ENCODE peak calls at places on chromosomes 7 and 10, in seven cellular contexts. One of them, this sample, is unnamed.

GRCh38 chr10:86942441-86943315 is 14.7 kb downstream of the MMRN2 start:
- DNase-seq in COR-L47: no peak
- DNase-seq in activated CD4-positive, alpha-beta T cell treated with anti-CD3 and anti-CD28 coated beads, Interleukin-2, amount 50 U/mL, for 1 hour: no peak
- DNase-seq in GDM1: no peak
- DNase-seq in upper lobe of left lung: peak; percentile 16
- DNase-seq in activated T-cell treated with anti-CD3 and anti-CD28 coated beads for 1 hour: no peak
- DNase-seq in WTC11: peak; percentile 30
- DNase-seq in this sample: no peak

GRCh38 chr10:133129151-133129853 is 30.7 kb upstream of the KNDC1 start:
- DNase-seq in GDM1: no peak
- DNase-seq in COR-L47: no peak
- DNase-seq in activated T-cell treated with anti-CD3 and anti-CD28 coated beads for 1 hour: no peak
- DNase-seq in WTC11: no peak
- DNase-seq in upper lobe of left lung: peak; percentile 15
- DNase-seq in activated CD4-positive, alpha-beta T cell treated with anti-CD3 and anti-CD28 coated beads, Interleukin-2, amount 50 U/mL, for 1 hour: no peak
- DNase-seq in this sample: no peak

GRCh38 chr10:15168781-15169554 is 475 bp upstream of the NMT2 start:
- DNase-seq in upper lobe of left lung: peak; percentile 97
- DNase-seq in GDM1: peak; percentile 92
- DNase-seq in WTC11: peak; percentile 95
- DNase-seq in COR-L47: peak; percentile 80
- DNase-seq in activated CD4-positive, alpha-beta T cell treated with anti-CD3 and anti-CD28 coated beads, Interleukin-2, amount 50 U/mL, for 1 hour: peak; percentile 98
- DNase-seq in activated T-cell treated with anti-CD3 and anti-CD28 coated beads for 1 hour: peak; percentile 97
- DNase-seq in this sample: peak; percentile 75

GRCh38 chr10:24096281-24096680 is 112.7 kb upstream of the KIAA1217 start:
- DNase-seq in GDM1: no peak
- DNase-seq in activated CD4-positive, alpha-beta T cell treated with anti-CD3 and anti-CD28 coated beads, Interleukin-2, amount 50 U/mL, for 1 hour: no peak
- DNase-seq in activated T-cell treated with anti-CD3 and anti-CD28 coated beads for 1 hour: no peak
- DNase-seq in upper lobe of left lung: no peak
- DNase-seq in COR-L47: no peak
- DNase-seq in WTC11: no peak
- DNase-seq in this sample: no peak

GRCh38 chr7:151540146-151540545 is 20.5 kb upstream of the RHEB start:
- DNase-seq in COR-L47: no peak
- DNase-seq in GDM1: no peak
- DNase-seq in activated T-cell treated with anti-CD3 and anti-CD28 coated beads for 1 hour: no peak
- DNase-seq in activated CD4-positive, alpha-beta T cell treated with anti-CD3 and anti-CD28 coated beads, Interleukin-2, amount 50 U/mL, for 1 hour: no peak
- DNase-seq in upper lobe of left lung: no peak
- DNase-seq in WTC11: no peak
- DNase-seq in this sample: no peak

GRCh38 chr7:9776900-9777299 is 1196.8 kb upstream of the PHF14 start:
- DNase-seq in WTC11: no peak
- DNase-seq in activated T-cell treated with anti-CD3 and anti-CD28 coated beads for 1 hour: no peak
- DNase-seq in activated CD4-positive, alpha-beta T cell treated with anti-CD3 and anti-CD28 coated beads, Interleukin-2, amount 50 U/mL, for 1 hour: no peak
- DNase-seq in upper lobe of left lung: no peak
- DNase-seq in COR-L47: no peak
- DNase-seq in GDM1: no peak
- DNase-seq in this sample: no peak

GRCh38 chr7:148540041-148540738 is 50.4 kb upstream of the C7orf33 start:
- DNase-seq in upper lobe of left lung: no peak
- DNase-seq in activated T-cell treated with anti-CD3 and anti-CD28 coated beads for 1 hour: no peak
- DNase-seq in activated CD4-positive, alpha-beta T cell treated with anti-CD3 and anti-CD28 coated beads, Interleukin-2, amount 50 U/mL, for 1 hour: no peak
- DNase-seq in GDM1: no peak
- DNase-seq in COR-L47: no peak
- DNase-seq in WTC11: no peak
- DNase-seq in this sample: no peak

GRCh38 chr10:108051218-108051617 is 886.7 kb upstream of the SORCS1 start:
- DNase-seq in activated T-cell treated with anti-CD3 and anti-CD28 coated beads for 1 hour: no peak
- DNase-seq in WTC11: no peak
- DNase-seq in COR-L47: no peak
- DNase-seq in upper lobe of left lung: no peak
- DNase-seq in activated CD4-positive, alpha-beta T cell treated with anti-CD3 and anti-CD28 coated beads, Interleukin-2, amount 50 U/mL, for 1 hour: no peak
- DNase-seq in GDM1: no peak
- DNase-seq in this sample: no peak

GRCh38 chr10:30456262-30456661 is 22.3 kb downstream of the MAP3K8 start:
- DNase-seq in activated CD4-positive, alpha-beta T cell treated with anti-CD3 and anti-CD28 coated beads, Interleukin-2, amount 50 U/mL, for 1 hour: no peak
- DNase-seq in upper lobe of left lung: peak; percentile 66
- DNase-seq in activated T-cell treated with anti-CD3 and anti-CD28 coated beads for 1 hour: no peak
- DNase-seq in GDM1: peak; percentile 62
- DNase-seq in WTC11: no peak
- DNase-seq in COR-L47: no peak
- DNase-seq in this sample: peak; percentile 87

GRCh38 chr10:97974526-97975525 is 55.6 kb downstream of the CRTAC1 start:
- DNase-seq in WTC11: peak; percentile 43
- DNase-seq in activated T-cell treated with anti-CD3 and anti-CD28 coated beads for 1 hour: no peak
- DNase-seq in GDM1: no peak
- DNase-seq in upper lobe of left lung: no peak
- DNase-seq in activated CD4-positive, alpha-beta T cell treated with anti-CD3 and anti-CD28 coated beads, Interleukin-2, amount 50 U/mL, for 1 hour: no peak
- DNase-seq in COR-L47: no peak
- DNase-seq in this sample: no peak

GRCh38 chr7:12995912-12996469 is 308.6 kb downstream of the ARL4A start:
- DNase-seq in activated CD4-positive, alpha-beta T cell treated with anti-CD3 and anti-CD28 coated beads, Interleukin-2, amount 50 U/mL, for 1 hour: no peak
- DNase-seq in upper lobe of left lung: no peak
- DNase-seq in COR-L47: no peak
- DNase-seq in WTC11: no peak
- DNase-seq in GDM1: no peak
- DNase-seq in activated T-cell treated with anti-CD3 and anti-CD28 coated beads for 1 hour: no peak
- DNase-seq in this sample: no peak

GRCh38 chr10:73759512-73760115 is 15.4 kb downstream of the SEC24C start:
- DNase-seq in WTC11: no peak
- DNase-seq in upper lobe of left lung: peak; percentile 86
- DNase-seq in activated T-cell treated with anti-CD3 and anti-CD28 coated beads for 1 hour: no peak
- DNase-seq in GDM1: no peak
- DNase-seq in COR-L47: no peak
- DNase-seq in activated CD4-positive, alpha-beta T cell treated with anti-CD3 and anti-CD28 coated beads, Interleukin-2, amount 50 U/mL, for 1 hour: peak; percentile 54
- DNase-seq in this sample: no peak

GRCh38 chr7:16934947-16935742 is 53.4 kb upstream of the AGR3 start:
- DNase-seq in COR-L47: no peak
- DNase-seq in activated CD4-positive, alpha-beta T cell treated with anti-CD3 and anti-CD28 coated beads, Interleukin-2, amount 50 U/mL, for 1 hour: no peak
- DNase-seq in GDM1: no peak
- DNase-seq in WTC11: no peak
- DNase-seq in activated T-cell treated with anti-CD3 and anti-CD28 coated beads for 1 hour: no peak
- DNase-seq in upper lobe of left lung: no peak
- DNase-seq in this sample: no peak

GRCh38 chr7:43565786-43566185 is 17.1 kb upstream of the STK17A start:
- DNase-seq in upper lobe of left lung: no peak
- DNase-seq in activated CD4-positive, alpha-beta T cell treated with anti-CD3 and anti-CD28 coated beads, Interleukin-2, amount 50 U/mL, for 1 hour: no peak
- DNase-seq in COR-L47: no peak
- DNase-seq in activated T-cell treated with anti-CD3 and anti-CD28 coated beads for 1 hour: no peak
- DNase-seq in GDM1: no peak
- DNase-seq in WTC11: no peak
- DNase-seq in this sample: no peak

GRCh38 chr7:30424536-30424935 is 54.0 kb downstream of the NOD1 start:
- DNase-seq in WTC11: no peak
- DNase-seq in GDM1: no peak
- DNase-seq in activated CD4-positive, alpha-beta T cell treated with anti-CD3 and anti-CD28 coated beads, Interleukin-2, amount 50 U/mL, for 1 hour: no peak
- DNase-seq in activated T-cell treated with anti-CD3 and anti-CD28 coated beads for 1 hour: no peak
- DNase-seq in COR-L47: no peak
- DNase-seq in upper lobe of left lung: no peak
- DNase-seq in this sample: no peak

GRCh38 chr7:141073173-141073640 is 657 bp upstream of the TMEM178B start:
- DNase-seq in WTC11: peak; percentile 66
- DNase-seq in GDM1: no peak
- DNase-seq in COR-L47: peak; percentile 11
- DNase-seq in upper lobe of left lung: no peak
- DNase-seq in activated T-cell treated with anti-CD3 and anti-CD28 coated beads for 1 hour: no peak
- DNase-seq in activated CD4-positive, alpha-beta T cell treated with anti-CD3 and anti-CD28 coated beads, Interleukin-2, amount 50 U/mL, for 1 hour: peak; percentile 11
- DNase-seq in this sample: no peak

GRCh38 chr10:104099941-104100340 is 14.3 kb upstream of the COL17A1 start:
- DNase-seq in COR-L47: no peak
- DNase-seq in GDM1: no peak
- DNase-seq in activated T-cell treated with anti-CD3 and anti-CD28 coated beads for 1 hour: no peak
- DNase-seq in WTC11: no peak
- DNase-seq in upper lobe of left lung: no peak
- DNase-seq in activated CD4-positive, alpha-beta T cell treated with anti-CD3 and anti-CD28 coated beads, Interleukin-2, amount 50 U/mL, for 1 hour: no peak
- DNase-seq in this sample: no peak

GRCh38 chr10:25616903-25617592 is 317.0 kb upstream of the MYO3A start:
- DNase-seq in GDM1: no peak
- DNase-seq in activated T-cell treated with anti-CD3 and anti-CD28 coated beads for 1 hour: no peak
- DNase-seq in activated CD4-positive, alpha-beta T cell treated with anti-CD3 and anti-CD28 coated beads, Interleukin-2, amount 50 U/mL, for 1 hour: no peak
- DNase-seq in COR-L47: no peak
- DNase-seq in WTC11: no peak
- DNase-seq in upper lobe of left lung: no peak
- DNase-seq in this sample: no peak

GRCh38 chr10:9302142-9302746 is 1247.8 kb downstream of the GATA3 start:
- DNase-seq in activated CD4-positive, alpha-beta T cell treated with anti-CD3 and anti-CD28 coated beads, Interleukin-2, amount 50 U/mL, for 1 hour: no peak
- DNase-seq in COR-L47: no peak
- DNase-seq in WTC11: no peak
- DNase-seq in upper lobe of left lung: no peak
- DNase-seq in GDM1: peak; percentile 9
- DNase-seq in activated T-cell treated with anti-CD3 and anti-CD28 coated beads for 1 hour: no peak
- DNase-seq in this sample: peak; percentile 57

GRCh38 chr7:48084727-48085432 is 4.2 kb upstream of the UPP1 start:
- DNase-seq in COR-L47: no peak
- DNase-seq in WTC11: no peak
- DNase-seq in GDM1: peak; percentile 43
- DNase-seq in activated CD4-positive, alpha-beta T cell treated with anti-CD3 and anti-CD28 coated beads, Interleukin-2, amount 50 U/mL, for 1 hour: peak; percentile 42
- DNase-seq in activated T-cell treated with anti-CD3 and anti-CD28 coated beads for 1 hour: peak; percentile 50
- DNase-seq in upper lobe of left lung: peak; percentile 79
- DNase-seq in this sample: peak; percentile 88

GRCh38 chr10:31929986-31930675 is 1.5 kb upstream of the ARHGAP12 start:
- DNase-seq in activated T-cell treated with anti-CD3 and anti-CD28 coated beads for 1 hour: no peak
- DNase-seq in GDM1: no peak
- DNase-seq in WTC11: no peak
- DNase-seq in activated CD4-positive, alpha-beta T cell treated with anti-CD3 and anti-CD28 coated beads, Interleukin-2, amount 50 U/mL, for 1 hour: no peak
- DNase-seq in upper lobe of left lung: no peak
- DNase-seq in COR-L47: no peak
- DNase-seq in this sample: peak; percentile 35

GRCh38 chr7:55387062-55387965 is 22.2 kb downstream of the LANCL2 start:
- DNase-seq in COR-L47: no peak
- DNase-seq in upper lobe of left lung: no peak
- DNase-seq in WTC11: no peak
- DNase-seq in GDM1: no peak
- DNase-seq in activated T-cell treated with anti-CD3 and anti-CD28 coated beads for 1 hour: no peak
- DNase-seq in activated CD4-positive, alpha-beta T cell treated with anti-CD3 and anti-CD28 coated beads, Interleukin-2, amount 50 U/mL, for 1 hour: no peak
- DNase-seq in this sample: no peak

GRCh38 chr7:134618756-134619530 is 27.7 kb upstream of the BPGM start:
- DNase-seq in COR-L47: no peak
- DNase-seq in activated T-cell treated with anti-CD3 and anti-CD28 coated beads for 1 hour: no peak
- DNase-seq in upper lobe of left lung: no peak
- DNase-seq in GDM1: no peak
- DNase-seq in WTC11: no peak
- DNase-seq in activated CD4-positive, alpha-beta T cell treated with anti-CD3 and anti-CD28 coated beads, Interleukin-2, amount 50 U/mL, for 1 hour: no peak
- DNase-seq in this sample: no peak

GRCh38 chr10:113895018-113895417 is 40.6 kb downstream of the NHLRC2 start:
- DNase-seq in COR-L47: no peak
- DNase-seq in GDM1: no peak
- DNase-seq in WTC11: no peak
- DNase-seq in activated T-cell treated with anti-CD3 and anti-CD28 coated beads for 1 hour: no peak
- DNase-seq in activated CD4-positive, alpha-beta T cell treated with anti-CD3 and anti-CD28 coated beads, Interleukin-2, amount 50 U/mL, for 1 hour: no peak
- DNase-seq in upper lobe of left lung: no peak
- DNase-seq in this sample: peak; percentile 6

GRCh38 chr10:77432398-77432797 is 205.2 kb downstream of the KCNMA1 start:
- DNase-seq in upper lobe of left lung: no peak
- DNase-seq in activated CD4-positive, alpha-beta T cell treated with anti-CD3 and anti-CD28 coated beads, Interleukin-2, amount 50 U/mL, for 1 hour: no peak
- DNase-seq in activated T-cell treated with anti-CD3 and anti-CD28 coated beads for 1 hour: no peak
- DNase-seq in GDM1: no peak
- DNase-seq in COR-L47: no peak
- DNase-seq in WTC11: no peak
- DNase-seq in this sample: no peak

GRCh38 chr10:117312430-117312829 is 62.8 kb downstream of the PDZD8 start:
- DNase-seq in WTC11: no peak
- DNase-seq in activated CD4-positive, alpha-beta T cell treated with anti-CD3 and anti-CD28 coated beads, Interleukin-2, amount 50 U/mL, for 1 hour: no peak
- DNase-seq in activated T-cell treated with anti-CD3 and anti-CD28 coated beads for 1 hour: no peak
- DNase-seq in COR-L47: no peak
- DNase-seq in GDM1: no peak
- DNase-seq in upper lobe of left lung: no peak
- DNase-seq in this sample: no peak